ENCODE peak calls at places on chromosomes 6 and 20, in nine cellular contexts. One of them, this sample, is unnamed.
A peak's percentile ranks its signal among the peaks of the same experiment; 100 is the strongest.

GRCh38 chr20:25601659-25602058 is 16.3 kb upstream of the NINL start:
- DNase-seq in fibroblast of lung: no peak
- DNase-seq in mammary epithelial cell: no peak
- DNase-seq in endothelial cell of umbilical vein: no peak
- DNase-seq in neural progenitor cell: no peak
- DNase-seq in PC-3: no peak
- DNase-seq in OCI-LY7: no peak
- DNase-seq in H1: no peak
- DNase-seq in HCT116: no peak
- DNase-seq in this sample: no peak

GRCh38 chr6:41371461-41371991 is 36.1 kb downstream of the NCR2 start:
- DNase-seq in H1: no peak
- DNase-seq in neural progenitor cell: peak; percentile 86
- DNase-seq in OCI-LY7: no peak
- DNase-seq in mammary epithelial cell: no peak
- DNase-seq in HCT116: no peak
- DNase-seq in fibroblast of lung: peak; percentile 40
- DNase-seq in PC-3: no peak
- DNase-seq in endothelial cell of umbilical vein: peak; percentile 33
- DNase-seq in this sample: no peak

GRCh38 chr20:25081065-25081729 is 744 bp downstream of the VSX1 start:
- DNase-seq in H1: no peak
- DNase-seq in PC-3: no peak
- DNase-seq in OCI-LY7: no peak
- DNase-seq in fibroblast of lung: no peak
- DNase-seq in mammary epithelial cell: no peak
- DNase-seq in HCT116: no peak
- DNase-seq in neural progenitor cell: peak; percentile 89
- DNase-seq in endothelial cell of umbilical vein: no peak
- DNase-seq in this sample: no peak

GRCh38 chr6:132115714-132116366 is 164.7 kb upstream of the CCN2 start:
- DNase-seq in fibroblast of lung: no peak
- DNase-seq in endothelial cell of umbilical vein: peak; percentile 54
- DNase-seq in mammary epithelial cell: peak; percentile 83
- DNase-seq in neural progenitor cell: no peak
- DNase-seq in OCI-LY7: no peak
- DNase-seq in H1: no peak
- DNase-seq in PC-3: peak; percentile 36
- DNase-seq in HCT116: no peak
- DNase-seq in this sample: no peak

GRCh38 chr6:26520840-26521484 is 17.2 kb upstream of the HMGN4 start:
- DNase-seq in mammary epithelial cell: peak; percentile 79
- DNase-seq in OCI-LY7: peak; percentile 91
- DNase-seq in fibroblast of lung: peak; percentile 87
- DNase-seq in HCT116: peak; percentile 63
- DNase-seq in H1: no peak
- DNase-seq in PC-3: peak; percentile 81
- DNase-seq in neural progenitor cell: peak; percentile 93
- DNase-seq in endothelial cell of umbilical vein: peak; percentile 88
- DNase-seq in this sample: peak; percentile 89

GRCh38 chr6:82567621-82568020 is 204.0 kb downstream of the TPBG start:
- DNase-seq in HCT116: no peak
- DNase-seq in H1: no peak
- DNase-seq in endothelial cell of umbilical vein: no peak
- DNase-seq in OCI-LY7: no peak
- DNase-seq in fibroblast of lung: no peak
- DNase-seq in mammary epithelial cell: no peak
- DNase-seq in PC-3: peak; percentile 68
- DNase-seq in neural progenitor cell: no peak
- DNase-seq in this sample: no peak

GRCh38 chr6:165653196-165653595 is 9.8 kb downstream of the PDE10A start:
- DNase-seq in PC-3: no peak
- DNase-seq in fibroblast of lung: no peak
- DNase-seq in mammary epithelial cell: no peak
- DNase-seq in endothelial cell of umbilical vein: peak; percentile 61
- DNase-seq in HCT116: no peak
- DNase-seq in H1: no peak
- DNase-seq in neural progenitor cell: no peak
- DNase-seq in OCI-LY7: no peak
- DNase-seq in this sample: no peak

GRCh38 chr6:129849456-129849855 is 11.7 kb downstream of the TMEM244 start:
- DNase-seq in HCT116: peak; percentile 60
- DNase-seq in mammary epithelial cell: peak; percentile 89
- DNase-seq in neural progenitor cell: no peak
- DNase-seq in PC-3: peak; percentile 79
- DNase-seq in OCI-LY7: no peak
- DNase-seq in fibroblast of lung: peak; percentile 92
- DNase-seq in endothelial cell of umbilical vein: peak; percentile 46
- DNase-seq in H1: no peak
- DNase-seq in this sample: no peak

GRCh38 chr20:14883324-14883723 is 545.9 kb upstream of the FLRT3 start:
- DNase-seq in PC-3: peak; percentile 44
- DNase-seq in neural progenitor cell: no peak
- DNase-seq in HCT116: no peak
- DNase-seq in OCI-LY7: no peak
- DNase-seq in fibroblast of lung: no peak
- DNase-seq in H1: no peak
- DNase-seq in mammary epithelial cell: peak; percentile 53
- DNase-seq in endothelial cell of umbilical vein: no peak
- DNase-seq in this sample: no peak

GRCh38 chr20:33083544-33084340 is 4.3 kb downstream of the BPIFB4 start:
- DNase-seq in endothelial cell of umbilical vein: no peak
- DNase-seq in neural progenitor cell: no peak
- DNase-seq in mammary epithelial cell: no peak
- DNase-seq in OCI-LY7: no peak
- DNase-seq in PC-3: no peak
- DNase-seq in H1: no peak
- DNase-seq in HCT116: no peak
- DNase-seq in fibroblast of lung: no peak
- DNase-seq in this sample: no peak

GRCh38 chr6:11848852-11849731 is 70.5 kb upstream of the ADTRP start:
- DNase-seq in PC-3: no peak
- DNase-seq in mammary epithelial cell: peak; percentile 35
- DNase-seq in neural progenitor cell: no peak
- DNase-seq in HCT116: no peak
- DNase-seq in endothelial cell of umbilical vein: peak; percentile 83
- DNase-seq in H1: no peak
- DNase-seq in OCI-LY7: no peak
- DNase-seq in fibroblast of lung: no peak
- DNase-seq in this sample: no peak

GRCh38 chr6:73639015-73639414 is 14.8 kb downstream of the SLC17A5 start:
- DNase-seq in H1: no peak
- DNase-seq in PC-3: no peak
- DNase-seq in neural progenitor cell: no peak
- DNase-seq in fibroblast of lung: no peak
- DNase-seq in OCI-LY7: no peak
- DNase-seq in endothelial cell of umbilical vein: no peak
- DNase-seq in HCT116: no peak
- DNase-seq in mammary epithelial cell: peak; percentile 21
- DNase-seq in this sample: no peak

GRCh38 chr6:56637640-56638039 is 5.0 kb downstream of the DST start:
- DNase-seq in fibroblast of lung: peak; percentile 87
- DNase-seq in OCI-LY7: peak; percentile 24
- DNase-seq in neural progenitor cell: peak; percentile 65
- DNase-seq in endothelial cell of umbilical vein: peak; percentile 83
- DNase-seq in PC-3: peak; percentile 87
- DNase-seq in mammary epithelial cell: peak; percentile 46
- DNase-seq in H1: no peak
- DNase-seq in HCT116: peak; percentile 49
- DNase-seq in this sample: no peak

GRCh38 chr6:162671580-162672165 is 55.9 kb downstream of the PRKN start:
- DNase-seq in neural progenitor cell: no peak
- DNase-seq in OCI-LY7: no peak
- DNase-seq in PC-3: no peak
- DNase-seq in H1: no peak
- DNase-seq in fibroblast of lung: no peak
- DNase-seq in mammary epithelial cell: no peak
- DNase-seq in HCT116: no peak
- DNase-seq in endothelial cell of umbilical vein: no peak
- DNase-seq in this sample: no peak

GRCh38 chr6:13427838-13428527 is 59.4 kb downstream of the GFOD1 start:
- DNase-seq in fibroblast of lung: no peak
- DNase-seq in H1: no peak
- DNase-seq in neural progenitor cell: no peak
- DNase-seq in endothelial cell of umbilical vein: peak; percentile 61
- DNase-seq in mammary epithelial cell: no peak
- DNase-seq in OCI-LY7: peak; percentile 72
- DNase-seq in HCT116: no peak
- DNase-seq in PC-3: no peak
- DNase-seq in this sample: no peak

GRCh38 chr6:44386929-44387345 is 569 bp upstream of the CDC5L start:
- DNase-seq in OCI-LY7: peak; percentile 13
- DNase-seq in mammary epithelial cell: peak; percentile 69
- DNase-seq in endothelial cell of umbilical vein: no peak
- DNase-seq in neural progenitor cell: no peak
- DNase-seq in PC-3: peak; percentile 31
- DNase-seq in H1: no peak
- DNase-seq in fibroblast of lung: no peak
- DNase-seq in HCT116: no peak
- DNase-seq in this sample: peak; percentile 48

GRCh38 chr6:44388135-44388487 is 605 bp downstream of the CDC5L start:
- DNase-seq in mammary epithelial cell: peak; percentile 9
- DNase-seq in HCT116: no peak
- DNase-seq in H1: no peak
- DNase-seq in OCI-LY7: peak; percentile 47
- DNase-seq in PC-3: no peak
- DNase-seq in fibroblast of lung: no peak
- DNase-seq in neural progenitor cell: no peak
- DNase-seq in endothelial cell of umbilical vein: no peak
- DNase-seq in this sample: no peak

GRCh38 chr6:44386364-44386928 is 1.1 kb upstream of the CDC5L start:
- DNase-seq in H1: no peak
- DNase-seq in HCT116: no peak
- DNase-seq in PC-3: no peak
- DNase-seq in mammary epithelial cell: no peak
- DNase-seq in neural progenitor cell: no peak
- DNase-seq in fibroblast of lung: peak; percentile 73
- DNase-seq in OCI-LY7: no peak
- DNase-seq in endothelial cell of umbilical vein: no peak
- DNase-seq in this sample: no peak

GRCh38 chr6:44388876-44389275 is 1.4 kb downstream of the CDC5L start:
- DNase-seq in OCI-LY7: peak; percentile 9
- DNase-seq in fibroblast of lung: no peak
- DNase-seq in PC-3: no peak
- DNase-seq in mammary epithelial cell: peak; percentile 14
- DNase-seq in endothelial cell of umbilical vein: no peak
- DNase-seq in neural progenitor cell: no peak
- DNase-seq in HCT116: no peak
- DNase-seq in H1: no peak
- DNase-seq in this sample: no peak

GRCh38 chr6:44387346-44388134 is at the start of gene CDC5L:
- DNase-seq in HCT116: peak; percentile 98
- DNase-seq in OCI-LY7: peak; percentile 99
- DNase-seq in H1: peak; percentile 85
- DNase-seq in PC-3: peak; percentile 98
- DNase-seq in endothelial cell of umbilical vein: peak; percentile 100
- DNase-seq in neural progenitor cell: peak; percentile 97
- DNase-seq in mammary epithelial cell: peak; percentile 97
- DNase-seq in fibroblast of lung: peak; percentile 100
- DNase-seq in this sample: peak; percentile 94
- TF ChIP-seq CTCF in HCT116: no peak
- TF ChIP-seq CTCF in OCI-LY7: no peak
- TF ChIP-seq CTCF in H1: no peak
- TF ChIP-seq CTCF in PC-3: no peak
- TF ChIP-seq CTCF in endothelial cell of umbilical vein: no peak
- TF ChIP-seq CTCF in neural progenitor cell: no peak
- TF ChIP-seq CTCF in mammary epithelial cell: no peak
- TF ChIP-seq CTCF in fibroblast of lung: no peak
- TF ChIP-seq CTCF in this sample: no peak

GRCh38 chr6:122792796-122793195 is 3.7 kb downstream of the SMPDL3A start:
- DNase-seq in neural progenitor cell: no peak
- DNase-seq in H1: no peak
- DNase-seq in HCT116: no peak
- DNase-seq in endothelial cell of umbilical vein: no peak
- DNase-seq in OCI-LY7: no peak
- DNase-seq in PC-3: no peak
- DNase-seq in mammary epithelial cell: no peak
- DNase-seq in fibroblast of lung: no peak
- DNase-seq in this sample: no peak

GRCh38 chr6:122788663-122789062 is 395 bp upstream of the SMPDL3A start:
- DNase-seq in fibroblast of lung: no peak
- DNase-seq in endothelial cell of umbilical vein: no peak
- DNase-seq in neural progenitor cell: peak; percentile 32
- DNase-seq in HCT116: no peak
- DNase-seq in PC-3: peak; percentile 1
- DNase-seq in H1: no peak
- DNase-seq in OCI-LY7: no peak
- DNase-seq in mammary epithelial cell: no peak
- DNase-seq in this sample: no peak

GRCh38 chr6:122789862-122790739 is 1.0 kb downstream of the SMPDL3A start:
- DNase-seq in mammary epithelial cell: peak; percentile 39
- DNase-seq in HCT116: no peak
- DNase-seq in fibroblast of lung: peak; percentile 38
- DNase-seq in PC-3: peak; percentile 19
- DNase-seq in neural progenitor cell: peak; percentile 39
- DNase-seq in endothelial cell of umbilical vein: peak; percentile 6
- DNase-seq in H1: no peak
- DNase-seq in OCI-LY7: no peak
- DNase-seq in this sample: peak; percentile 72

GRCh38 chr6:122789078-122789861 is at the start of gene SMPDL3A:
- DNase-seq in HCT116: peak; percentile 57
- DNase-seq in neural progenitor cell: peak; percentile 88
- DNase-seq in OCI-LY7: no peak
- DNase-seq in mammary epithelial cell: peak; percentile 74
- DNase-seq in PC-3: peak; percentile 72
- DNase-seq in H1: peak; percentile 44
- DNase-seq in fibroblast of lung: peak; percentile 96
- DNase-seq in endothelial cell of umbilical vein: peak; percentile 77
- DNase-seq in this sample: peak; percentile 68

GRCh38 chr6:122790740-122791679 is 2.0 kb downstream of the SMPDL3A start:
- DNase-seq in PC-3: no peak
- DNase-seq in OCI-LY7: no peak
- DNase-seq in H1: no peak
- DNase-seq in mammary epithelial cell: no peak
- DNase-seq in fibroblast of lung: peak; percentile 68
- DNase-seq in neural progenitor cell: no peak
- DNase-seq in endothelial cell of umbilical vein: no peak
- DNase-seq in HCT116: no peak
- DNase-seq in this sample: no peak
- H2AFZ ChIP-seq in PC-3: peak overlapping the region; percentile 96
- H2AFZ ChIP-seq in OCI-LY7: peak overlapping the region; percentile 9
- H2AFZ ChIP-seq in H1: no peak overlapping the region
- H2AFZ ChIP-seq in mammary epithelial cell: peak overlapping the region; percentile 89
- H2AFZ ChIP-seq in fibroblast of lung: no peak overlapping the region
- H2AFZ ChIP-seq in neural progenitor cell: no peak overlapping the region
- H2AFZ ChIP-seq in endothelial cell of umbilical vein: no peak overlapping the region
- H2AFZ ChIP-seq in HCT116: no peak overlapping the region
- H2AFZ ChIP-seq in this sample: peak overlapping the region; percentile 90

GRCh38 chr6:33248932-33249731 is 22.5 kb downstream of the VPS52 start:
- DNase-seq in HCT116: peak; percentile 99
- DNase-seq in neural progenitor cell: peak; percentile 98
- DNase-seq in OCI-LY7: peak; percentile 99
- DNase-seq in H1: peak; percentile 97
- DNase-seq in mammary epithelial cell: peak; percentile 99
- DNase-seq in fibroblast of lung: peak; percentile 99
- DNase-seq in endothelial cell of umbilical vein: peak; percentile 100
- DNase-seq in PC-3: peak; percentile 98
- DNase-seq in this sample: peak; percentile 95
- TF ChIP-seq CTCF in HCT116: no peak
- TF ChIP-seq CTCF in neural progenitor cell: no peak
- TF ChIP-seq CTCF in OCI-LY7: no peak
- TF ChIP-seq CTCF in H1: no peak
- TF ChIP-seq CTCF in mammary epithelial cell: peak; percentile 19
- TF ChIP-seq CTCF in fibroblast of lung: no peak
- TF ChIP-seq CTCF in endothelial cell of umbilical vein: no peak
- TF ChIP-seq CTCF in PC-3: peak; percentile 15
- TF ChIP-seq CTCF in this sample: no peak

GRCh38 chr6:167116838-167117228 is 6.1 kb upstream of the CCR6 start:
- DNase-seq in neural progenitor cell: no peak
- DNase-seq in fibroblast of lung: no peak
- DNase-seq in PC-3: no peak
- DNase-seq in mammary epithelial cell: no peak
- DNase-seq in OCI-LY7: no peak
- DNase-seq in HCT116: no peak
- DNase-seq in endothelial cell of umbilical vein: no peak
- DNase-seq in H1: no peak
- DNase-seq in this sample: no peak
- H2AFZ ChIP-seq in neural progenitor cell: no peak overlapping the region
- H2AFZ ChIP-seq in fibroblast of lung: no peak overlapping the region
- H2AFZ ChIP-seq in PC-3: no peak overlapping the region
- H2AFZ ChIP-seq in mammary epithelial cell: no peak overlapping the region
- H2AFZ ChIP-seq in OCI-LY7: no peak overlapping the region
- H2AFZ ChIP-seq in HCT116: no peak overlapping the region
- H2AFZ ChIP-seq in endothelial cell of umbilical vein: no peak overlapping the region
- H2AFZ ChIP-seq in H1: no peak overlapping the region
- H2AFZ ChIP-seq in this sample: no peak overlapping the region

This sample was measured in PC-9.